ENCODE peak calls at places on chromosomes 4 and X, in seven cellular contexts. One of them, this sample, is unnamed.

GRCh38 chr4:5455003-5455585 is 253.3 kb downstream of the EVC2 start:
- DNase-seq in A549: no peak
- DNase-seq in effector memory CD4-positive, alpha-beta T cell: no peak
- DNase-seq in cardiac fibroblast: no peak
- DNase-seq in activated CD4-positive, alpha-beta T cell treated with anti-CD3 and anti-CD28 coated beads, Interleukin-2, amount 50 U/mL, for 1 hour: no peak
- DNase-seq in GM10248: no peak
- DNase-seq in fibroblast of the aortic adventitia: no peak
- DNase-seq in this sample: no peak

GRCh38 chr4:1885414-1885813 is 14.2 kb downstream of the NSD2 start:
- DNase-seq in cardiac fibroblast: no peak
- DNase-seq in fibroblast of the aortic adventitia: no peak
- DNase-seq in effector memory CD4-positive, alpha-beta T cell: no peak
- DNase-seq in GM10248: no peak
- DNase-seq in A549: no peak
- DNase-seq in activated CD4-positive, alpha-beta T cell treated with anti-CD3 and anti-CD28 coated beads, Interleukin-2, amount 50 U/mL, for 1 hour: no peak
- DNase-seq in this sample: no peak

GRCh38 chr4:181971411-181971810 is 271.8 kb upstream of the TENM3 start:
- DNase-seq in GM10248: peak; percentile 11
- DNase-seq in activated CD4-positive, alpha-beta T cell treated with anti-CD3 and anti-CD28 coated beads, Interleukin-2, amount 50 U/mL, for 1 hour: no peak
- DNase-seq in effector memory CD4-positive, alpha-beta T cell: no peak
- DNase-seq in cardiac fibroblast: no peak
- DNase-seq in A549: no peak
- DNase-seq in fibroblast of the aortic adventitia: no peak
- DNase-seq in this sample: no peak

GRCh38 chr4:103845075-103845474 is 125.3 kb upstream of the TACR3 start:
- DNase-seq in fibroblast of the aortic adventitia: no peak
- DNase-seq in activated CD4-positive, alpha-beta T cell treated with anti-CD3 and anti-CD28 coated beads, Interleukin-2, amount 50 U/mL, for 1 hour: no peak
- DNase-seq in cardiac fibroblast: no peak
- DNase-seq in effector memory CD4-positive, alpha-beta T cell: no peak
- DNase-seq in A549: no peak
- DNase-seq in GM10248: no peak
- DNase-seq in this sample: no peak

GRCh38 chrX:8848921-8849320 is 47.7 kb upstream of the FAM9A start:
- DNase-seq in effector memory CD4-positive, alpha-beta T cell: no peak
- DNase-seq in A549: no peak
- DNase-seq in fibroblast of the aortic adventitia: peak; percentile 20
- DNase-seq in activated CD4-positive, alpha-beta T cell treated with anti-CD3 and anti-CD28 coated beads, Interleukin-2, amount 50 U/mL, for 1 hour: no peak
- DNase-seq in GM10248: no peak
- DNase-seq in cardiac fibroblast: no peak
- DNase-seq in this sample: no peak

GRCh38 chr4:13635281-13635799 is 7.8 kb upstream of the BOD1L1 start:
- DNase-seq in effector memory CD4-positive, alpha-beta T cell: no peak
- DNase-seq in activated CD4-positive, alpha-beta T cell treated with anti-CD3 and anti-CD28 coated beads, Interleukin-2, amount 50 U/mL, for 1 hour: no peak
- DNase-seq in cardiac fibroblast: no peak
- DNase-seq in A549: no peak
- DNase-seq in GM10248: no peak
- DNase-seq in fibroblast of the aortic adventitia: peak; percentile 56
- DNase-seq in this sample: no peak

GRCh38 chr4:109972786-109973528 is 60.3 kb downstream of the EGF start:
- DNase-seq in effector memory CD4-positive, alpha-beta T cell: no peak
- DNase-seq in cardiac fibroblast: no peak
- DNase-seq in fibroblast of the aortic adventitia: no peak
- DNase-seq in GM10248: no peak
- DNase-seq in activated CD4-positive, alpha-beta T cell treated with anti-CD3 and anti-CD28 coated beads, Interleukin-2, amount 50 U/mL, for 1 hour: no peak
- DNase-seq in A549: no peak
- DNase-seq in this sample: no peak

GRCh38 chr4:6688879-6689505 is 4.7 kb upstream of the S100P start:
- DNase-seq in cardiac fibroblast: peak; percentile 89
- DNase-seq in effector memory CD4-positive, alpha-beta T cell: peak; percentile 62
- DNase-seq in A549: peak; percentile 77
- DNase-seq in GM10248: peak; percentile 83
- DNase-seq in fibroblast of the aortic adventitia: peak; percentile 81
- DNase-seq in activated CD4-positive, alpha-beta T cell treated with anti-CD3 and anti-CD28 coated beads, Interleukin-2, amount 50 U/mL, for 1 hour: peak; percentile 69
- DNase-seq in this sample: peak; percentile 71

GRCh38 chrX:55489315-55490009 is at the start of gene USP51:
- DNase-seq in GM10248: peak; percentile 44
- DNase-seq in activated CD4-positive, alpha-beta T cell treated with anti-CD3 and anti-CD28 coated beads, Interleukin-2, amount 50 U/mL, for 1 hour: peak; percentile 17
- DNase-seq in effector memory CD4-positive, alpha-beta T cell: no peak
- DNase-seq in cardiac fibroblast: peak; percentile 8
- DNase-seq in fibroblast of the aortic adventitia: peak; percentile 68
- DNase-seq in A549: peak; percentile 5
- DNase-seq in this sample: no peak

GRCh38 chr4:111228874-111229273 is 606.0 kb upstream of the PITX2 start:
- DNase-seq in activated CD4-positive, alpha-beta T cell treated with anti-CD3 and anti-CD28 coated beads, Interleukin-2, amount 50 U/mL, for 1 hour: no peak
- DNase-seq in A549: no peak
- DNase-seq in cardiac fibroblast: peak; percentile 8
- DNase-seq in GM10248: no peak
- DNase-seq in effector memory CD4-positive, alpha-beta T cell: no peak
- DNase-seq in fibroblast of the aortic adventitia: peak; percentile 39
- DNase-seq in this sample: no peak

This sample was measured in NK-92 treated with Interleukin-12 subunit alpha and Interleukin-12 subunit beta, amount 100 ng/mL, for 24 hours.